ENCODE peak calls at places on chromosomes 4 and X, in four cellular contexts. I is fibroblast of lung, D is PC-3, P is GM23338. R is an unnamed sample.

GRCh38 chrX:11374570-11374969 is 81.4 kb downstream of the AMELX start:
- DNase-seq in I (no peak), D (peak; percentile 86), P (no peak), R (no peak)

GRCh38 chrX:127888767-127889166 is 163.4 kb downstream of the ACTRT1 start:
- DNase-seq in I (no peak), D (no peak), P (no peak), R (no peak)

GRCh38 chr4:153963216-153963615 is 174.3 kb upstream of the SFRP2 start:
- DNase-seq in I (no peak), D (no peak), P (no peak), R (no peak)

GRCh38 chr4:61921890-61922289 is 721.8 kb downstream of the ADGRL3 start:
- DNase-seq in P (no peak), I (no peak), D (peak; percentile 65), R (no peak)

GRCh38 chrX:78035061-78035460 is 65.6 kb upstream of the PGAM4 start:
- DNase-seq in D (no peak), P (no peak), I (no peak), R (no peak)

GRCh38 chr4:76665139-76665538 is 230.1 kb downstream of the SHROOM3 start:
- DNase-seq in D (peak; percentile 97), P (no peak), I (no peak), R (no peak)

GRCh38 chrX:86002076-86002896 is 45.1 kb downstream of the CHM start:
- DNase-seq in I (peak; percentile 49), P (peak; percentile 81), D (peak; percentile 74), R (no peak)

GRCh38 chr4:139239127-139239772 is 40.8 kb downstream of the MGARP start:
- DNase-seq in I (no peak), P (no peak), D (no peak), R (no peak)

GRCh38 chrX:129039176-129039575 is 484.1 kb downstream of the SMARCA1 start:
- DNase-seq in P (no peak), D (no peak), I (no peak), R (no peak)

GRCh38 chrX:2588049-2588448 is 87.3 kb upstream of the DHRSX start:
- DNase-seq in I (no peak), P (no peak), D (no peak), R (no peak)

GRCh38 chrX:2584216-2584615 is 83.4 kb upstream of the DHRSX start:
- DNase-seq in D (no peak), P (peak; percentile 58), I (no peak), R (no peak)

GRCh38 chrX:2587146-2587545 is 86.4 kb upstream of the DHRSX start:
- DNase-seq in D (no peak), P (no peak), I (no peak), R (no peak)

GRCh38 chrX:2583194-2584162 is 82.7 kb upstream of the DHRSX start:
- DNase-seq in I (no peak), D (no peak), P (peak; percentile 42), R (no peak)

GRCh38 chrX:2584659-2585470 is 84.1 kb upstream of the DHRSX start:
- DNase-seq in D (no peak), I (no peak), P (peak; percentile 46), R (no peak)
- TF ChIP-seq EZH2 in D (no peak), I (peak; percentile 55), P (no peak), R (no peak)

GRCh38 chrX:136660896-136661295 is 12.9 kb downstream of the CD40LG start:
- DNase-seq in I (no peak), D (no peak), P (no peak), R (no peak)
- H3K36me3 ChIP-seq in I (no peaks in the 10 kb centered on the region), D (no peaks in the 10 kb centered on the region), P (no peaks in the 10 kb centered on the region), R (peaks cover 14% of the 10 kb centered on the region)

GRCh38 chrX:13215729-13216128 is 104.1 kb downstream of the ATXN3L start:
- DNase-seq in P (no peak), I (peak; percentile 81), D (peak; percentile 44), R (no peak)
- H3K27ac ChIP-seq in P (no peak overlapping the region), I (peak overlapping the region; percentile 71), D (peak overlapping the region; percentile 51), R (no peak overlapping the region)

DNA sequence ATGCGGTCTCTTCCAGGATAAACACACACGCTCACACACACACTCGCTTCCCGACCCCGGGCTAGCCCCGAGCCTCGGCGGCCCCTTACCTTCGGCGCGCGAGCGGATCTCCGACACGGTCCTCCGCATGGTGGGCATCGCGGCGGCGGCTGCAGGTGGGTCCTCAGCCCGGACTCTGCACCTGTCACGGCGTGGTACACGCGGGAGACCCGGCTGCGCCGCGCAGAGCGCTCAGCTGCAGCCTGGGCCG is 244 bp downstream of the ATP8A1 start:
- DNase-seq in P (no peak), D (no peak), I (no peak), R (no peak)
- TF ChIP-seq EZH2 in P (no peak), D (no peak), I (no peak), R (no peak)

GRCh38 chrX:53377464-53377863 is 45.0 kb downstream of the SMC1A start:
- DNase-seq in I (no peak), P (no peak), D (no peak), R (no peak)
- H3K36me3 ChIP-seq in I (peaks cover 17% of the 10 kb centered on the region), P (no peaks in the 10 kb centered on the region), D (peaks cover 38% of the 10 kb centered on the region), R (peaks cover 57% of the 10 kb centered on the region)

DNA sequence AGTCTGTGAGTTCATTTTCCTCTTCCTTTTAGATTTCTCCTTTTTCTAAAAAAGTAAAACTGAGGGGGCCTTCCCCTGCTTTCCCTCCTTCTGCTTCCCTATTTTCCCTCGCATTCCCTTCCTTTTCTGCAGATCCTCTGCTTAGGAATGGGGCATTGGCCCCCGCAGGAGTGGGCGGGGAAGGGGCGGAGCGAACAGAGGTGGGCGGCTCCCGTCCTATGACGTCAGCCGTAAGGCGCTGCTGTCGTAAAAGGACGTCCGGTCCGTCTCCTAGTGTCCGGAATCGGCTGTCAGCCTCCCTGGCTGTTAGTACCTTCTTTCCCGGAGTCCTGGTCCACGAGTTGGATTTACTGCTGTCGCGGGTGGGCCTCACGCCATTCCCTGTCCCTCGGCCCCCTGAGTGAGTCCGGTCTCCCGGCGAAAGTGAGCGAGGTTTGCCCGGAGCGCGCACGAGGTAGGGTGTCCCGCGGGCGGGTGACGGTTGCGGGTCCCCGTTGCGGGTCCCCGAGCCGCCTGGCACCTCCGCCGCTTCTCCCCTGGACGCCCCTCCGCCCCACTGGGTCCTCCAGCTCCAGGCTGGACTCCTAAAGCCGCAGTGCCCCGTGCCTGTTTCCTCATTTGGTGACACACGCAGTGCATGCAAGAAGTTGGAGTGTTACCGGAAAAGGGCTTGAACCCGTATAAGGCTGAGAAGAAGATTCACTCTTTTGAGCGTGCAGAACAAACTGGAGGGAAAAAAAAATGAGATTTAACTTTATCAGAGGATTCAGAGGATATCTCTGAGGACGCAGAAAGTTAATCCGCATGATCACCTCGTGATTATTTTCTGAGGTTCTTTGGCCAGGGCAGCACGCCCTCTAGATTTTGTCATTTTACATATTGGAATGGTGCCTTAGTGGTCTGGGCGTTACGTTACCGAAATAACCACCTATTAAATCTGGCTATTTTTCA is at the start of gene ZNF330:
- DNase-seq in I (peak; percentile 94), P (peak; percentile 89), D (peak; percentile 96), R (peak; percentile 87)
- H3K27ac ChIP-seq in I (peak within 1 kb of the TSS; percentile 97), P (peak within 1 kb of the TSS; percentile 72), D (peak within 1 kb of the TSS; percentile 44), R (peak within 1 kb of the TSS; percentile 89)

GRCh38 chr4:996030-996993 is 3.1 kb upstream of the SLC26A1 start:
- DNase-seq in I (no peak), P (no peak), D (no peak), R (no peak)
- TF ChIP-seq EZH2 in I (peak; percentile 69), P (no peak), D (no peak), R (no peak)